ENCODE peak calls at places on chromosomes 16 and 17, in five cellular contexts. R is cardiac muscle cell, K is omental fat pad, H is H1, C is natural killer cell. M is an unnamed sample.

GRCh38 chr17:28493467-28493866 is 12.7 kb upstream of the FOXN1 start:
- DNase-seq in R (no peak), K (no peak), H (no peak), C (no peak), M (no peak)

GRCh38 chr16:24729243-24729966 is at the start of gene TNRC6A:
- DNase-seq in R (peak), K (peak), H (peak), C (peak), M (peak)

GRCh38 chr17:7769854-7770253 is 52.3 kb downstream of the DNAH2 start:
- DNase-seq in R (no peak), K (no peak), H (no peak), C (no peak), M (no peak)

GRCh38 chr17:50719924-50720805 is 762 bp downstream of the LUC7L3 start:
- DNase-seq in R (no peak), K (no peak), H (no peak), C (no peak), M (no peak)

GRCh38 chr16:81553080-81553813 is 108.6 kb downstream of the CMIP start:
- DNase-seq in R (no peak), K (no peak), H (no peak), C (no peak), M (no peak)

GRCh38 chr17:20122236-20122879 is 113.2 kb downstream of the SPECC1 start:
- DNase-seq in R (no peak), K (no peak), H (no peak), C (no peak), M (no peak)

GRCh38 chr17:64736804-64737492 is 74.8 kb upstream of the SMURF2 start:
- DNase-seq in R (no peak), K (no peak), H (no peak), C (peak), M (peak)

GRCh38 chr16:50102046-50102756 is 36.4 kb downstream of the HEATR3 start:
- DNase-seq in R (no peak), K (no peak), H (no peak), C (no peak), M (no peak)

GRCh38 chr17:17555906-17556305 is 35.6 kb downstream of the PEMT start:
- DNase-seq in R (no peak), K (no peak), H (no peak), C (no peak), M (no peak)

GRCh38 chr16:19520861-19521331 is 1.0 kb downstream of the GDE1 start:
- DNase-seq in R (no peak), K (no peak), H (no peak), C (no peak), M (no peak)

GRCh38 chr16:19522369-19523159 is 666 bp upstream of the GDE1 start:
- DNase-seq in R (no peak), K (no peak), H (no peak), C (no peak), M (no peak)

GRCh38 chr16:19523184-19523558 is 571 bp upstream of the CCP110 start:
- DNase-seq in R (no peak), K (no peak), H (no peak), C (no peak), M (no peak)

GRCh38 chr16:19523559-19524355 is at the start of gene CCP110:
- DNase-seq in R (peak), K (peak), H (peak), C (peak), M (peak)

DNA sequence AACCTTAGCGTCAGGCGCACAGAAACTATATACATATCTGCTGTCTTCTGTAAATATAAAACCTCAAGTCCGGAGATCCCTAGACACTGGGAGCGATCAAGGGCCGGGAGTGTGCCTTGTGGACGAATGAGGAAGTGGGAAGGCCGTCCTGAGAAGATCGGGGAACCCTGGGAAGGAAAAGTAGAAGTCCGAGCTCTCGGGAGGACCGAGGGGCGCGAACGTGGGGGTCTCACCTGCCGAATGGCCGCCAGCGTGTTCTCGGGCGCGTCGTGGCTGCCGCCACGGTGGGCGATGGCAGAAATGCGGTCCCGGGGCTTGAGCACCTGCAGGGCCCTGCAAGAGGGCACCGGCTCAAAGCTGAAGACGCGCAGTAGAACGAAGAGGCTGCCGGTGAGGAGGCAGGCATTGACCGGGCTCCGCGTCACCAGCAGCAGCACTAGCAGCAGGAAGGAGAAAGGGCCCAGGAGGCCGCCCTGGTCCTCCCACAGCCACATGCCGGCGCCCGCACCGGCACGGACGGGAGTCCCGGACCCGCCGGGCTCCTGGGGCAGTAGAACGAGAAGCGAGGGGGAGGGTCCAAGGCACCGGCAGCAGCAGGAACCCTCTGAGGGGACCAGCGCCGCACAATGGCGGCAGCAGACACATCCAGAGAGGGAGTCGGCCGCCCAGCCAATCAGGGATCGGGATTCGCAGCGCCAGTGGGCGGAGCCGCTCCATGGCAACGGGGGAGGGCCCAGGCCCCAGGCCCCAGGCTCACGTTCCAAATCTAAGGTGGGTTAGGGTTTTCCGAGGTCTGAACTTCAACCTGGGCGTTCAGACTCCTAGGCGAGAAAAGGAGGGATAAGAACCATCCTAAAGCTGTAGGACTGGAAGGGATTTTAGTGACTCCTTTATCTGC is at the start of gene GDE1:
- DNase-seq in R (peak), K (peak), H (peak), C (peak), M (peak)
- TF ChIP-seq CTCF in R (peak), K (no peak), H (peak), C (no peak), M (no peak)

GRCh38 chr16:56574625-56575024 is 9.8 kb downstream of the MT4 start:
- DNase-seq in R (no peak), K (no peak), H (no peak), C (no peak), M (no peak)

GRCh38 chr16:56577300-56577625 is 12.1 kb upstream of the MT3 start:
- DNase-seq in R (no peak), K (no peak), H (no peak), C (no peak), M (no peak)

GRCh38 chr16:56571525-56571924 is 6.7 kb downstream of the MT4 start:
- DNase-seq in R (peak), K (no peak), H (no peak), C (no peak), M (no peak)

GRCh38 chr16:56580391-56581048 is 8.8 kb upstream of the MT3 start:
- DNase-seq in R (no peak), K (no peak), H (no peak), C (no peak), M (no peak)

GRCh38 chr16:56576585-56577299 is 11.9 kb downstream of the MT4 start:
- DNase-seq in R (peak), K (peak), H (peak), C (peak), M (peak)
- TF ChIP-seq CTCF in R (peak), K (peak), H (peak), C (peak), M (peak)

GRCh38 chr16:30953511-30954124 is 3.9 kb upstream of the SETD1A start:
- DNase-seq in R (peak), K (no peak), H (peak), C (peak), M (peak)

GRCh38 chr16:30957456-30958163 is at the start of gene SETD1A:
- DNase-seq in R (peak), K (peak), H (no peak), C (peak), M (peak)

GRCh38 chr16:30954993-30955392 is 2.6 kb upstream of the SETD1A start:
- DNase-seq in R (no peak), K (no peak), H (no peak), C (no peak), M (no peak)

GRCh38 chr16:30958164-30959083 is 870 bp downstream of the SETD1A start:
- DNase-seq in R (peak), K (no peak), H (no peak), C (no peak), M (peak)

GRCh38 chr16:30956601-30957455 is 726 bp upstream of the SETD1A start:
- DNase-seq in R (peak), K (peak), H (no peak), C (peak), M (peak)
- TF ChIP-seq CTCF in R (peak), K (no peak), H (no peak), C (no peak), M (no peak)

GRCh38 chr17:75289122-75289831 is at the start of gene SLC25A19:
- DNase-seq in R (peak), K (peak), H (peak), C (peak), M (peak)
- TF ChIP-seq CTCF in R (no peak), K (no peak), H (peak), C (no peak), M (peak)

GRCh38 chr17:40352044-40352778 is 12.3 kb downstream of the GJD3 start:
- DNase-seq in R (no peak), K (no peak), H (no peak), C (no peak), M (no peak)
- TF ChIP-seq CTCF in R (no peak), K (no peak), H (no peak), C (no peak), M (no peak)

DNA sequence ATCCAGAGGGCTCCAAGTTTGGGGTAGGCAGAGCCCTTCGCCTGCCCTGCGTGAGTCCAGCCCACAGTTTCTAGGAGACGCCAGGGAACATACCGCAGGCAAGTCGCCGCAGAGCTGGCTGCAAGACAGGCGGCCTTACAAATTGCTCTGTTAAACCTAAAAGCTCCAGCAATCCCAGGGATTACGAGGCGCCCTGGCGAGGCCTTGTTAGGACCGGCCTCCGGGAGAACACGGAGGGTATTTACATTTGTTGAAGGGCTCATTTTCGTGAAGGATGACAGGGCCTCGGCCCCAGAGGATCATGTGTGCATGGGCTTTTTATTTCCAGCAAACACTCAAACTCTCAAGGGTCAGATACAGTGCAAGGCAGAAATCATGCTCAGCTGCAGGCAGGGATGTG is 77.6 kb upstream of the FOXF1 start:
- DNase-seq in R (no peak), K (no peak), H (no peak), C (no peak), M (no peak)
- TF ChIP-seq CTCF in R (no peak), K (no peak), H (no peak), C (no peak), M (no peak)

DNA sequence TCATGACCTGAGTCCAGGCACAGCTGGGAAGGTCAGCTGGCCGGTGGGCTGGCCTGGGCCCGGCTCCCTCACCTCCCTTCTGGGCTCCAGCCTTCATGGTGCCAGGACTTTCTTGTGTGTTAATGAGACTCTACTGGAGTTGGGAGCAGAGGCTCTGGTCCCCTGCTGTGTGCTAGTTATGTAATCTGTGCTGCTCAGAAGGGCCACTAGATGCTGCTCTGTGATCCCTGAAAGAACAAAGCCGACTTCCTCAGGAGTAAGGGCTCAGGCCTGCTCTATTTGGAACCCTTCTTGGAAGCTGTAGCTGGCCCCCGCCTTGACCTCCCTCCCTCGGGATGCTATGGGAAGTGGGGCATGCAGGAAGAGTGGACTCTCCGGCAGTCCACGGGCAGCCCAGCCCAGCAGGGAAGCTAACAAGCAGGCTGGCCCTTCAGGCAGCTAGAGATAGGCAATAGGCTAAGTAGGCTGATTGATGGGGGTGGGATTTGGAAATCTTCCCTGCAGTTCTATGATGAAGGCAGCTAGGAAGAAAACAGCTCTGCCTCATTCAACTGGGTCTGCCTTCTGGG is 3.3 kb upstream of the CDK5R1 start:
- DNase-seq in R (peak), K (no peak), H (no peak), C (peak), M (peak)
- TF ChIP-seq CTCF in R (peak), K (no peak), H (peak), C (peak), M (peak)

GRCh38 chr17:6648181-6648580 is 3.2 kb downstream of the MED31 start:
- DNase-seq in R (no peak), K (no peak), H (no peak), C (no peak), M (no peak)
- TF ChIP-seq CTCF in R (peak), K (no peak), H (peak), C (no peak), M (no peak)

DNA sequence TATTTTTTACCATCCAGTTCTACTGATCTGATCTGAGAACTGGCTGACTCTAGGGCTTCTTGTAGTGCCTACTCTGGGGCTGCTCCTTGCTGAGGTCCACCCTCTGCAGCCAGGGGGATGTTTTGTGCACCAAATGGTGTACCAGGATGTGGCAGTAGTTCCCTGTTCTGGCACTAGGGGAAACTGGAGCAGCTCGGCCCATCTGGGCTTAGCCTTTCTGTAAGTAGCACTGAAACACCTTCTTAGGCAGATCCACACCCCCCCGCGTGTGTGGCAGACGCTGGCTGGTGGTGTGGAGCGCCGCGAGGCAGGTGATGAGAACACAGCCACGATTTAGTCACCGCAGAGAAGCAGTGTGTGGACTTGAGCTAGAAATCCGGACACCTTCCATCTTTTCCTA is 17.0 kb downstream of the DUSP14 start:
- DNase-seq in R (peak), K (no peak), H (peak), C (no peak), M (peak)
- TF ChIP-seq CTCF in R (peak), K (no peak), H (peak), C (no peak), M (peak)

M was measured in Caco-2.